ENCODE peak calls at places on chromosomes 11 and 22, in four cellular contexts. V, D, O and B are unnamed samples.

GRCh38 chr11:17386331-17387084 is 2.0 kb downstream of the KCNJ11 start:
- DNase-seq in V (peak), O (no peak), D (peak), B (peak)

GRCh38 chr11:36009469-36009868 is 65.6 kb downstream of the LDLRAD3 start:
- DNase-seq in O (no peak), D (no peak), V (no peak), B (no peak)

GRCh38 chr11:69533296-69534165 is 52.1 kb downstream of the LINC01488 start:
- DNase-seq in V (no peak), O (no peak), D (no peak), B (no peak)

GRCh38 chr11:102831709-102832492 is 11.5 kb downstream of the MMP3 start:
- DNase-seq in O (no peak), D (no peak), V (peak), B (no peak)

GRCh38 chr22:18060646-18061620 is 16.9 kb upstream of the PEX26 start:
- DNase-seq in V (peak), D (no peak), O (no peak), B (no peak)

GRCh38 chr22:50144005-50144614 is 26.4 kb upstream of the PANX2 start:
- DNase-seq in V (no peak), O (no peak), D (no peak), B (no peak)

GRCh38 chr11:59172345-59173079 is 580 bp downstream of the DTX4 start:
- DNase-seq in D (peak), O (peak), V (peak), B (peak)

GRCh38 chr22:22348127-22348814 is 103.7 kb downstream of the VPREB1 start:
- DNase-seq in O (no peak), V (peak), D (no peak), B (no peak)

GRCh38 chr11:111421251-111421650 is 42.2 kb upstream of the POU2AF1 start:
- DNase-seq in D (no peak), V (no peak), O (no peak), B (no peak)

GRCh38 chr22:27207907-27208306 is 550.5 kb downstream of the MIAT start:
- DNase-seq in O (no peak), V (no peak), D (no peak), B (no peak)

GRCh38 chr22:42086051-42086450 is 4.5 kb downstream of the NDUFA6 start:
- DNase-seq in O (no peak), V (no peak), D (no peak), B (no peak)

GRCh38 chr11:131136476-131136875 is 220.2 kb upstream of the SNX19 start:
- DNase-seq in D (no peak), V (no peak), O (no peak), B (no peak)

GRCh38 chr11:27215471-27216267 is 147.3 kb downstream of the CCDC34 start:
- DNase-seq in O (no peak), V (no peak), D (no peak), B (no peak)

GRCh38 chr22:37337204-37337943 is 55.1 kb downstream of the CYTH4 start:
- DNase-seq in V (no peak), O (no peak), D (no peak), B (no peak)

GRCh38 chr11:87740513-87740912 is 434.7 kb downstream of the RAB38 start:
- DNase-seq in V (no peak), D (no peak), O (no peak), B (no peak)

GRCh38 chr22:49203863-49204598 is 623.6 kb downstream of the BRD1 start:
- DNase-seq in O (no peak), V (no peak), D (no peak), B (no peak)

GRCh38 chr22:37178350-37179125 is 9.5 kb downstream of the C1QTNF6 start:
- DNase-seq in O (no peak), V (peak), D (no peak), B (no peak)

GRCh38 chr22:47192651-47193437 is 430.4 kb downstream of the TBC1D22A start:
- DNase-seq in D (peak), V (no peak), O (no peak), B (no peak)

GRCh38 chr22:31556627-31557203 is 60.4 kb downstream of the SFI1 start:
- DNase-seq in V (peak), O (no peak), D (peak), B (peak)

GRCh38 chr11:117664897-117665296 is 132.1 kb downstream of the DSCAML1 start:
- DNase-seq in O (no peak), D (no peak), V (no peak), B (no peak)

GRCh38 chr22:43634316-43634715 is 177.8 kb downstream of the EFCAB6 start:
- DNase-seq in V (no peak), O (no peak), D (no peak), B (no peak)

GRCh38 chr11:62999649-63000048 is 14.9 kb upstream of the SLC22A6 start:
- DNase-seq in O (no peak), V (no peak), D (no peak), B (no peak)

GRCh38 chr11:64519541-64519940 is 71.5 kb upstream of the SLC22A12 start:
- DNase-seq in O (no peak), D (no peak), V (no peak), B (no peak)

GRCh38 chr22:33889748-33890147 is 30.5 kb downstream of the LARGE1 start:
- DNase-seq in V (no peak), D (no peak), O (no peak), B (no peak)

GRCh38 chr11:28537822-28538221 is 429.6 kb downstream of the METTL15 start:
- DNase-seq in O (no peak), V (no peak), D (no peak), B (no peak)

GRCh38 chr11:45263773-45264172 is 22.4 kb downstream of the SYT13 start:
- DNase-seq in D (no peak), V (no peak), O (no peak), B (no peak)

GRCh38 chr11:45260047-45260446 is 26.1 kb downstream of the SYT13 start:
- DNase-seq in D (no peak), O (no peak), V (no peak), B (no peak)

GRCh38 chr11:45264839-45265515 is 21.2 kb downstream of the SYT13 start:
- DNase-seq in V (peak), O (no peak), D (peak), B (no peak)

GRCh38 chr11:45262900-45263299 is 23.2 kb downstream of the SYT13 start:
- DNase-seq in V (no peak), O (no peak), D (no peak), B (no peak)

GRCh38 chr11:45259607-45260006 is 26.5 kb downstream of the SYT13 start:
- DNase-seq in V (peak), O (no peak), D (no peak), B (no peak)
- TF ChIP-seq FOXM1 in V (no peak), O (no peak), D (no peak), B (no peak)

DNA sequence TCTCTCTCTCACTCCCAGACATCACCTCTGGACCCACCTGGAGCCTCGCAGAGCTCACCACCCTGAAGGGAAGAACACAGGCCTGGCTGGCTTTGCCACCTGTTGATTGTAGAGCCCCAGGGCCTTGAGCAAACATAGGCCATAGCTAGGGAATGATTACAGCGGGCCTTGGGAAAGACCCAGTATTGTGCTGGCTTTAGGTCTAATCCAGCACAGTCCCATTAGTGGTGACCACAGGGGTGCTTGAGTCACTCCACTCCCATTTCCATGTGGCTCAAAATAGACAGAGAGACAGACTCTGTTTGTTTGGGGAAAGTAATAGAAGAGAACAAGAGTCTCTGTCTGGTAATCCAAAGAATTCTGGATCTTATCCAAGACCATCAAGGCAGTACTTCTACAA is 42.7 kb upstream of the FAM181B start:
- DNase-seq in D (no peak), O (no peak), V (peak), B (no peak)
- TF ChIP-seq SP1 in D (no peak), O (no peak), V (no peak), B (no peak)

GRCh38 chr11:61404641-61405040 is 12.3 kb downstream of the TMEM216 start:
- DNase-seq in O (no peak), D (no peak), V (no peak), B (no peak)
- TF ChIP-seq FOXM1 in O (no peak), D (no peak), V (no peak), B (no peak)

DNA sequence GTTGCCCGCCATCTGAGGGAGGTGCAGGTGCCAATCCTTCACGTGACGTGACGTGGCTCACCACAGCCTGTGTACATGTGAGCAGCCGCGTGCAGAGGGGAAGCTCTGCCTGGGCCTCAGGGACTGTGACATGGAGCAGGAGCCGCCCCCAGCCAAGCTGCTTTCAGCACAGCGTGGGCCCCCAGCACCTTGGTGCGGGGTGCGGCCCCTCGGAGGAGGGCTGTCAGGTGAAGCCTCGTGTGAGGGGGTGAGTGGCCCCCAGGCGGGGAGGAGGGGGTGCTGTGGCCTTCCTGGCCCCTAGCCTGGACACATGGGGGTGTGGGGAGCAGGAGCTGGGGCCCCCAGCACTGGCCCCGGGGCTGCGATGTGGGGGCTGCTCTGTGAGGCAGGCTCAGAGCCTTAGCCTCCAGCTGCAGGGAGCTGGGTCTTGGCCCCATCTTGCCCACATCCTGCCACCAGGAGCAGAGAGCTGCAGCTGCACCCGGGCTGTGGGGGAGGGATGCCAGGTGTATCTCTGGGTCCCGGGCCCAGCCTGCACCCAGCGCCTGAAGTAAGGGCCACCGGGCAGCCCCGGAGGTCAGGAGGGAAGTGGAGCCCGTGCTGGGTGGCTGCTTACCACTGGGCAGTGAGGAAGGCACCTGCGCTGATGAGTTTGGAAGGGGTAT is at the start of gene ADORA2A:
- DNase-seq in O (peak), D (no peak), V (no peak), B (no peak)
- TF ChIP-seq SP1 in O (peak), D (no peak), V (no peak), B (no peak)

DNA sequence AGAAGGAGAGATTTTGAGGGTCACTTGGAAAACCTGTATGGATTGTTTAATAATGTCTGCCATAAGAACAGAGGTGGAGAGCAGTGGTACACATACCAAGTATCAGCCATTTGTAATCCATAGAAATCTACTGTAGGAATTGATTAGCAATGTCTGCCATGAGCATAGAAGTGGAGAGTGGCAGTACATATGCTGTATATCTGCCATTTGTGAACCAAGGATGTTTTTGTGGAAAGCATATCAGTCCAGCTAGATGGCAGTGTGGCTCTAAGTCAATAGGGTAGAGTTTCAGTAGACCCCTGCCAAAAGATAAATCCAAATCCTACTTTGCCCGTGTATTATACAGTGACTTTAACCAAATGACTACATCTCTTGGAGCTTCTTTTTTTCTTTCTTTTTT is 82.9 kb upstream of the SEZ6L start:
- DNase-seq in D (no peak), V (no peak), O (no peak), B (no peak)
- TF ChIP-seq FOXM1 in D (no peak), V (no peak), O (no peak), B (no peak)

DNA sequence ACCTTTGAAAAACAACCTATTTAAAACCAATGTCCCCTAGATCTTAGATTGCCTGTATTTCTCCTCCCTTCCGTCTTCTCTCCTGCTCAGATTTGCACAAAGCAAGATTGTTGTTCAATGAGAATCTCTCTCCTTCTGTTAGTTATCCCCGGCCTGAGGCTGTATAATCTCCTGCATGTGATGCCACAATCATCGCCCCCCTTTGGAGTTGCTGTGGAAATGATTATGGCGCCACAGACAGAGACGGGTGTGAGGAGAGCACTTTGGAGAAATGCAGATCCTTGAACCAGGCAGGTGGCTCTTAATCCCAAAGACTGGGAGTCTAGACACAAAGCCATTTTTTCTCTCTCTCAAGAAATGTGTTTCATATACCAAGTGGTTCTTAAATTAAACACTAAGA is 941.3 kb downstream of the OPCML start:
- DNase-seq in D (no peak), V (no peak), O (no peak), B (no peak)
- TF ChIP-seq SP1 in D (no peak), V (no peak), O (no peak), B (no peak)

DNA sequence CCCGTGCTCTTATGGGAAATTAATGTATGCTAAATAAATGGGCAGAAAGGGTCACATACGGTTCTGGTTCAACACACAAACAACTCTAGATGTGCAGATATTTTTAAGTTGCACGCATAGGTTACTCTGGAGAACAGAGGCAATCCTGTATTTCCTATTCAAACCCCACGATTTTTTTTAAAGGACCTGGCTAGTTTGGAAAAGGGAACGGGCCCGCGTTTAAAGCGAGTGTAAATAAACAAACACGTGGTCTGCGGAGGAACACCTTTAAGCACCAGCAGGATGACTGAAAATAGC is 550 bp downstream of the MRE11 start:
- DNase-seq in D (no peak), V (no peak), O (no peak), B (no peak)
- TF ChIP-seq FOXM1 in D (no peak), V (no peak), O (peak), B (no peak)

DNA sequence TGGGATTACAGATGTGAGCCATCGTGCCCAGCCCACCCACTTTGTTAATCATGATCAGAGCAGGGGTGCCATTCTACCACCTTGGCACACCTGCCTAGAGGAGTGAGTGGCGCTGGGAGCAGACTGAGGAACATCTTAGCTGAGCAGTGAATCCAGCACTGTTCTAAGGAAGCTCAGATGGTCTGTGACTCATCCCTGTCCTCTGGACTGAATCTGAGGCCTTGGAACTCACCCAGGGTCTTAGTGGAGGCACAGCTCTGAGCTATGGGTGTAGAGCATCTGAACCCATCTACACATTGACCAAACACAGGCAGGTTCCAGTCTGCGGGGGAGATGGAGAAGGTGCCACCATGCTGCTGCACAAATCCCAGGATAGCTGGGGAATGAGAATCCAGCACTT is 14.9 kb downstream of the PGAP2 start:
- DNase-seq in O (no peak), V (no peak), D (no peak), B (no peak)
- TF ChIP-seq SP1 in O (no peak), V (no peak), D (no peak), B (no peak)

GRCh38 chr11:132785878-132786277 is 746.4 kb downstream of the OPCML start:
- DNase-seq in D (no peak), O (no peak), V (no peak), B (no peak)
- TF ChIP-seq FOXM1 in D (no peak), O (no peak), V (no peak), B (no peak)

DNA sequence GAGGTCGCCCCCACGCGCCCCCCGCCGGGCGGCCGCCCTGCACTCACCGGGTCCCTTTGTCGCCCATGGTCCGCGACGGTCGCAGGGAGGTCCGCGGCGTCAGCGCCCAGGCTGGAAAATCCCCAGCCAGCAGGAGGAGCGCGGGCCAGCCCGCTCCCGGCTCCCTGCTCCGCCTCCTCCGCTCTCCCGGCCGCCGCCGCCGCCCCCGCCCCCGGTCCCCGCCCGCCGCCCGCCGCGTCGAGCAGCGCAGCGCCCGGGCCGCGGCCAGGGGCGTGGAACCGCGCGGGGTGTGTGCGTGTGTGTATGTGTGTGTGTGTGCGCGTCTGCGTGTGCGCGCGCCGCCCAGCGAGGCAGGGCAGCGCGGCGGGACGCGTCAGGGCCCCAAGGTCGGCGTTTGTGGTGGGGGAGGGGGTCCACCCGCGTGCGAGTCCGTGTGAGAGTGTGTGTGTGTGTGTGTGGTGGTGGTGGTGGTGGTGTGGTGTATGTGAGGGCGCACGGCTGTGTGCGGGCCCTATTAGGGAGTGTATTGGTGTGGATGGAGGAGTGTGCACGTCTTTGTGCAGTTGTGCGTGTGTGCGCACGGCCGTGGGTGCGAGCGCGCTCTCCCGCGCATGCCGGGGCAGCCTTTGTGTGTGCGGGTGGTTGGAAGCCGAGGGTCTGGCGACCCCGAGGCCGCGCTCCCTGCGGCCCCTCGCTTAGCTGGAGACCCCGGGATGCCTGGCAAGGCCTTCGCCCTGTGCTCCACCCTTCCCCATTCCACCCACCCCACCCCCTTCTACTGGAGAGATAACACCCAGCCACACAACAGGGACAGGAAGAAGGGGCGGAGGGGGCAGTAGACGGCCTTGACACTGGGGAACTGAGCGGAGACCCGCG is at the start of gene ARRB1:
- DNase-seq in O (no peak), V (peak), D (peak), B (peak)
- TF ChIP-seq SP1 in O (no peak), V (peak), D (no peak), B (no peak)